ENCODE peak calls at places on chromosomes 11 and 22, in five cellular contexts. Y is OCI-LY7, A is nephron progenitor cell, V is left ventricle myocardium inferior, I is cardiac fibroblast. M is an unnamed sample.

GRCh38 chr11:30635401-30635989 is 49.3 kb upstream of the MPPED2 start:
- DNase-seq in Y (no peak), V (no peak), I (no peak), A (peak; percentile 47), M (peak; percentile 55)

GRCh38 chr22:25120093-25120561 is 79.5 kb upstream of the CRYBB3 start:
- DNase-seq in Y (no peak), I (no peak), A (no peak), V (no peak), M (no peak)

GRCh38 chr11:97009613-97010012 is 619.8 kb downstream of the JRKL start:
- DNase-seq in A (no peak), Y (no peak), I (no peak), V (no peak), M (no peak)

GRCh38 chr11:59191899-59192298 is 20.0 kb downstream of the DTX4 start:
- DNase-seq in Y (no peak), I (no peak), V (no peak), A (no peak), M (no peak)

GRCh38 chr11:119972281-119972680 is 165.6 kb downstream of the TRIM29 start:
- DNase-seq in I (no peak), A (no peak), V (no peak), Y (no peak), M (no peak)

GRCh38 chr11:68750197-68750987 is 928 bp downstream of the TESMIN start:
- DNase-seq in I (no peak), V (no peak), Y (no peak), A (peak; percentile 38), M (peak; percentile 18)

GRCh38 chr22:47044722-47045545 is 282.5 kb downstream of the TBC1D22A start:
- DNase-seq in A (no peak), I (no peak), Y (no peak), V (no peak), M (no peak)

GRCh38 chr11:66353762-66354161 is 6.3 kb upstream of the B4GAT1 start:
- DNase-seq in Y (no peak), A (no peak), V (no peak), I (no peak), M (no peak)

GRCh38 chr11:78313181-78313788 is 104.3 kb downstream of the GAB2 start:
- DNase-seq in I (peak; percentile 90), Y (no peak), A (no peak), V (no peak), M (no peak)

GRCh38 chr11:114165326-114166230 is 106.1 kb downstream of the ZBTB16 start:
- DNase-seq in A (no peak), V (no peak), I (no peak), Y (no peak), M (no peak)

GRCh38 chr11:121418625-121419114 is 33.4 kb upstream of the SORL1 start:
- DNase-seq in V (no peak), I (no peak), A (no peak), Y (peak; percentile 94), M (no peak)

GRCh38 chr11:121419839-121420238 is 32.3 kb upstream of the SORL1 start:
- DNase-seq in Y (no peak), I (no peak), V (no peak), A (no peak), M (no peak)

GRCh38 chr11:121422675-121423074 is 29.4 kb upstream of the SORL1 start:
- DNase-seq in A (no peak), I (no peak), Y (peak; percentile 87), V (no peak), M (no peak)

GRCh38 chr11:121420398-121420797 is 31.7 kb upstream of the SORL1 start:
- DNase-seq in V (no peak), A (no peak), Y (no peak), I (no peak), M (no peak)

DNA sequence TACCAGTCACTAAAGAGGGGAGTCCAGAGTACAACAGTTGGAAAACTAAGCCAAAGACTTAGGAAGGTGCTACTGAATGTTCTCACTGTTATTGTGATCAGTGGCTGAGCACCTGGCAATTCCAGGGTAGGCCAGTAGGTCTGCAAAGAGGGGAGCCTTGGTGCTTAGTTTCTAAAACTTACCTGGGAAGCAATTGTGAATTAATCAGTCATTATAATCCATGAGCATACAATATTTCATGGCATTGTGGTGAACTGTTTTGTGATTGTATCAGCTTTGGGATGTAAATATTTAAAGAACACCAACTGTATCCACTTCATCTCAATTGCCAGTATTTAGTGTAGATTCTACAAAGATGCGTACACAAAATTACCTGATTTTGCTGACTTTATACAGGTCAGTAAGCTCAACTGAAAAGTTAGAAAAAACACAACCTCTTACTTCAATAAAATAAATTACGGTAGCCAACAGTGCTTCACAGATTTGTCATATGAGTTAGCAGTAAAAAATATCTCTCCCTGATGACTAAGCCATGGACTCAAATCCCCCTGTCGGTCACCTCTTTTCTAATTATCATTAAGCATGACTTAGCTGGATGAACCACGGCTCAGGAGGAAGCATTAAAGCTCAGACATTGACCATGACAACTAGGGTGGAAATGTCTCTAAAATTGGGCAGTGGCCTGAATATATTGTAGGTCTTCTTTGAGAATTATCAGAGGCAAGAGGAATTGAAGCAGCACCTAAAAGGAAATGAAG is 30.8 kb upstream of the SORL1 start:
- DNase-seq in I (no peak), Y (no peak), A (no peak), V (no peak), M (no peak)
- TF ChIP-seq CTCF in I (no peak), Y (peak; percentile 49), A (no peak), V (no peak), M (no peak)

GRCh38 chr11:63762662-63763505 is 5.7 kb downstream of the ZFTA start:
- DNase-seq in V (peak; percentile 47), Y (no peak), A (peak; percentile 67), I (peak; percentile 19), M (peak; percentile 40)
- TF ChIP-seq CTCF in V (peak; percentile 40), Y (no peak), A (no peak), I (no peak), M (peak; percentile 30)

GRCh38 chr11:132626446-132626845 is 905.9 kb downstream of the OPCML start:
- DNase-seq in Y (no peak), A (no peak), V (no peak), I (no peak), M (no peak)
- TF ChIP-seq CTCF in Y (no peak), A (no peak), V (no peak), I (no peak), M (no peak)

GRCh38 chr22:27715078-27715477 is 86.5 kb downstream of the MN1 start:
- DNase-seq in V (no peak), I (no peak), Y (no peak), A (no peak), M (no peak)
- TF ChIP-seq CTCF in V (peak; percentile 37), I (peak; percentile 1), Y (no peak), A (no peak), M (no peak)

GRCh38 chr22:41248758-41249157 is 8.0 kb upstream of the CHADL start:
- DNase-seq in A (no peak), I (no peak), Y (no peak), V (no peak), M (no peak)

GRCh38 chr22:41247703-41248102 is 7.0 kb upstream of the CHADL start:
- DNase-seq in V (peak; percentile 67), A (no peak), I (no peak), Y (no peak), M (no peak)

GRCh38 chr22:41243361-41243760 is 2.6 kb upstream of the CHADL start:
- DNase-seq in I (no peak), A (no peak), Y (no peak), V (no peak), M (no peak)

GRCh38 chr22:41248314-41248713 is 7.6 kb upstream of the CHADL start:
- DNase-seq in A (no peak), Y (no peak), V (no peak), I (no peak), M (no peak)

GRCh38 chr22:41245917-41246499 is 5.3 kb upstream of the CHADL start:
- DNase-seq in V (no peak), A (no peak), I (no peak), Y (no peak), M (no peak)
- TF ChIP-seq CTCF in V (no peak), A (no peak), I (no peak), Y (peak; percentile 40), M (no peak)

GRCh38 chr11:31676280-31676982 is 134.7 kb downstream of the PAX6 start:
- DNase-seq in V (no peak), Y (no peak), A (no peak), I (peak; percentile 40), M (no peak)

GRCh38 chr11:31680770-31681169 is 130.4 kb downstream of the PAX6 start:
- DNase-seq in V (no peak), I (no peak), A (no peak), Y (no peak), M (no peak)
- TF ChIP-seq CTCF in V (no peak), I (no peak), A (no peak), Y (no peak), M (no peak)